ENCODE peak calls at places on chromosome 16, in seven cellular contexts. Z is A549; V is neural progenitor cell; O is CD8-positive, alpha-beta memory T cell; P is IMR-90; T is AG04450; W is CD8-positive, alpha-beta T cell. A is an unnamed sample.

GRCh38 chr16:17403156-17403809 is 67.5 kb downstream of the XYLT1 start:
- DNase-seq in Z (no peak), V (no peak), O (no peak), P (no peak), T (no peak), W (no peak), A (no peak)

GRCh38 chr16:79093554-79093967 is 507.0 kb downstream of the MAF start:
- DNase-seq in Z (no peak), V (no peak), O (peak), P (no peak), T (no peak), W (peak), A (no peak)

GRCh38 chr16:19963306-19963705 is 78.7 kb upstream of the GPRC5B start:
- DNase-seq in Z (no peak), V (no peak), O (no peak), P (no peak), T (no peak), W (no peak), A (no peak)

GRCh38 chr16:88634141-88634993 is 4.0 kb upstream of the IL17C start:
- DNase-seq in Z (no peak), V (peak), O (peak), P (peak), T (no peak), W (peak), A (no peak)

GRCh38 chr16:85399583-85400284 is 213.4 kb upstream of the GSE1 start:
- DNase-seq in Z (no peak), V (no peak), O (no peak), P (no peak), T (no peak), W (no peak), A (no peak)

GRCh38 chr16:1825864-1826690 is 548 bp downstream of the HAGH start:
- DNase-seq in Z (no peak), V (peak), O (no peak), P (peak), T (peak), W (peak), A (no peak)

GRCh38 chr16:67248401-67249177 is at the start of gene SLC9A5:
- DNase-seq in Z (no peak), V (peak), O (peak), P (no peak), T (no peak), W (no peak), A (no peak)

GRCh38 chr16:8571061-8571596 is 19.2 kb downstream of the TMEM114 start:
- DNase-seq in Z (peak), V (peak), O (no peak), P (peak), T (no peak), W (no peak), A (no peak)

GRCh38 chr16:24013733-24014645 is 178.2 kb downstream of the PRKCB start:
- DNase-seq in Z (peak), V (no peak), O (peak), P (no peak), T (no peak), W (peak), A (no peak)

GRCh38 chr16:1532081-1532760 is 1.2 kb upstream of the TMEM204 start:
- DNase-seq in Z (no peak), V (no peak), O (no peak), P (no peak), T (no peak), W (no peak), A (no peak)

GRCh38 chr16:85902366-85903155 is 3.6 kb downstream of the IRF8 start:
- DNase-seq in Z (no peak), V (peak), O (peak), P (no peak), T (no peak), W (peak), A (no peak)

GRCh38 chr16:53809088-53809951 is 105.4 kb downstream of the FTO start:
- DNase-seq in Z (no peak), V (no peak), O (no peak), P (peak), T (peak), W (no peak), A (no peak)

GRCh38 chr16:78473031-78473699 is 373.7 kb downstream of the WWOX start:
- DNase-seq in Z (no peak), V (no peak), O (no peak), P (no peak), T (no peak), W (no peak), A (no peak)

GRCh38 chr16:48810803-48811453 is 200.9 kb upstream of the N4BP1 start:
- DNase-seq in Z (no peak), V (peak), O (no peak), P (no peak), T (no peak), W (no peak), A (no peak)

GRCh38 chr16:23801387-23801786 is 34.4 kb upstream of the PRKCB start:
- DNase-seq in Z (peak), V (peak), O (peak), P (peak), T (peak), W (peak), A (peak)

GRCh38 chr16:22192261-22193133 is 13.6 kb upstream of the EEF2K start:
- DNase-seq in Z (no peak), V (peak), O (peak), P (peak), T (peak), W (peak), A (no peak)

GRCh38 chr16:46961373-46962353 is 11.8 kb downstream of the DNAJA2 start:
- DNase-seq in Z (no peak), V (no peak), O (peak), P (peak), T (no peak), W (peak), A (no peak)

GRCh38 chr16:66427036-66427446 is at the start of gene BEAN1:
- DNase-seq in Z (no peak), V (peak), O (no peak), P (no peak), T (no peak), W (no peak), A (no peak)

GRCh38 chr16:70381604-70382342 is 35.1 kb downstream of the DDX19A start:
- DNase-seq in Z (no peak), V (no peak), O (no peak), P (no peak), T (no peak), W (no peak), A (no peak)

GRCh38 chr16:84606081-84606875 is 11.6 kb downstream of the COTL1 start:
- DNase-seq in Z (no peak), V (no peak), O (peak), P (no peak), T (no peak), W (no peak), A (no peak)

GRCh38 chr16:87686697-87687570 is 78.9 kb downstream of the KLHDC4 start:
- DNase-seq in Z (no peak), V (no peak), O (no peak), P (no peak), T (no peak), W (no peak), A (no peak)

GRCh38 chr16:21100447-21100846 is 50.2 kb downstream of the DNAH3 start:
- DNase-seq in Z (peak), V (no peak), O (no peak), P (peak), T (peak), W (no peak), A (no peak)

GRCh38 chr16:48335961-48336360 is 49.3 kb downstream of the SIAH1 start:
- DNase-seq in Z (no peak), V (no peak), O (no peak), P (peak), T (peak), W (no peak), A (no peak)

GRCh38 chr16:20740007-20740883 is 1.4 kb downstream of the THUMPD1 start:
- DNase-seq in Z (peak), V (no peak), O (peak), P (no peak), T (no peak), W (no peak), A (no peak)

GRCh38 chr16:67676516-67676915 is 9.9 kb downstream of the C16orf86 start:
- DNase-seq in Z (no peak), V (no peak), O (no peak), P (no peak), T (no peak), W (no peak), A (no peak)

GRCh38 chr16:4689864-4690704 is 3.3 kb upstream of the NUDT16L1 start:
- DNase-seq in Z (no peak), V (no peak), O (no peak), P (no peak), T (no peak), W (no peak), A (no peak)

GRCh38 chr16:82094942-82095540 is 60.0 kb downstream of the HSD17B2 start:
- DNase-seq in Z (no peak), V (no peak), O (no peak), P (no peak), T (no peak), W (no peak), A (no peak)

GRCh38 chr16:47426806-47427205 is 34.1 kb downstream of the ITFG1 start:
- DNase-seq in Z (no peak), V (no peak), O (no peak), P (no peak), T (no peak), W (no peak), A (peak)

GRCh38 chr16:86514656-86515376 is 4.5 kb downstream of the FOXF1 start:
- DNase-seq in Z (no peak), V (no peak), O (no peak), P (peak), T (no peak), W (no peak), A (no peak)

GRCh38 chr16:84041421-84041820 is 1.2 kb downstream of the SLC38A8 start:
- DNase-seq in Z (no peak), V (no peak), O (no peak), P (no peak), T (no peak), W (no peak), A (no peak)

GRCh38 chr16:21194771-21195301 is 16.5 kb downstream of the ZP2 start:
- DNase-seq in Z (no peak), V (no peak), O (no peak), P (no peak), T (no peak), W (no peak), A (peak)

GRCh38 chr16:12507366-12507765 is 296.3 kb downstream of the CPPED1 start:
- DNase-seq in Z (no peak), V (no peak), O (no peak), P (peak), T (no peak), W (no peak), A (no peak)

GRCh38 chr16:30149250-30149885 is 26.3 kb upstream of the MAPK3 start:
- DNase-seq in Z (no peak), V (no peak), O (no peak), P (no peak), T (no peak), W (no peak), A (no peak)

GRCh38 chr16:87410958-87411357 is 18.8 kb downstream of the MAP1LC3B start:
- DNase-seq in Z (no peak), V (peak), O (no peak), P (no peak), T (no peak), W (no peak), A (no peak)

GRCh38 chr16:84062734-84063640 is 20.4 kb upstream of the SLC38A8 start:
- DNase-seq in Z (peak), V (peak), O (peak), P (peak), T (peak), W (peak), A (peak)

GRCh38 chr16:87325480-87325879 is 8.3 kb upstream of the C16orf95 start:
- DNase-seq in Z (no peak), V (no peak), O (no peak), P (peak), T (no peak), W (no peak), A (no peak)

GRCh38 chr16:15460601-15461000 is 26.2 kb downstream of the BMERB1 start:
- DNase-seq in Z (no peak), V (no peak), O (no peak), P (no peak), T (no peak), W (no peak), A (peak)

GRCh38 chr16:1349951-1350350 is 1.7 kb downstream of the TSR3 start:
- DNase-seq in Z (no peak), V (no peak), O (no peak), P (no peak), T (no peak), W (no peak), A (no peak)

GRCh38 chr16:88476203-88476602 is 23.1 kb downstream of the ZFPM1 start:
- DNase-seq in Z (no peak), V (no peak), O (no peak), P (no peak), T (no peak), W (no peak), A (no peak)

DNA sequence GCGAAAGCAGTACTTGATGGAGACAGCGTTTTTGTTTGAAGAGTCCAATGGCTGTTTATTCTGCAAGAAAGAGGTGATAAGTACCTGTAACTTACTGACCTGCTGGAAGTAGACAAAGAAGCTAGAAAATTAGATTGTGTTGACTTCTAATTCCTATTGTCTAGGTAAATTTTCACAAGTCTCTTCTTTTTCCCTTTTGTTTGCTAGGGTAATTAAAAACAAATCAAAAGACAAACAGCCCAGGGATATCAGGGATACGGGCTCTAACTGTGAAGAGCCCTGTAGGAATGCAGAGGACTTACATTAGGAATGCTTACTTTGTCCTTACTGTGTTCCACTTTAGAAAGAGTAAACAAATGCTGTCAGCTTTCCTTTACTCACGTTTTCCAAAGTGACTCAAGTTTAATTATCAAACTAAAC is 7.0 kb downstream of the PSME3IP1 start:
- DNase-seq in Z (no peak), V (peak), O (no peak), P (peak), T (no peak), W (no peak), A (no peak)
- H3K27ac ChIP-seq in Z (no peak), V (peak), O (no peak), P (no peak), T (no peak), W (no peak), A (no peak)

GRCh38 chr16:11014159-11014558 is 69.8 kb downstream of the CLEC16A start:
- DNase-seq in Z (no peak), V (no peak), O (no peak), P (peak), T (peak), W (no peak), A (no peak)

GRCh38 chr16:11015607-11016006 is 71.2 kb downstream of the CLEC16A start:
- DNase-seq in Z (no peak), V (no peak), O (no peak), P (no peak), T (no peak), W (no peak), A (no peak)

GRCh38 chr16:11017499-11017898 is 73.1 kb downstream of the CLEC16A start:
- DNase-seq in Z (no peak), V (no peak), O (no peak), P (no peak), T (no peak), W (no peak), A (no peak)

GRCh38 chr16:11016524-11016988 is 72.2 kb downstream of the CLEC16A start:
- DNase-seq in Z (peak), V (no peak), O (no peak), P (peak), T (no peak), W (no peak), A (no peak)

GRCh38 chr16:11016993-11017392 is 72.6 kb downstream of the CLEC16A start:
- DNase-seq in Z (peak), V (no peak), O (no peak), P (peak), T (no peak), W (peak), A (peak)
- H3K27ac ChIP-seq in Z (peak), V (no peak), O (no peak), P (peak), T (peak), W (no peak), A (no peak)

DNA sequence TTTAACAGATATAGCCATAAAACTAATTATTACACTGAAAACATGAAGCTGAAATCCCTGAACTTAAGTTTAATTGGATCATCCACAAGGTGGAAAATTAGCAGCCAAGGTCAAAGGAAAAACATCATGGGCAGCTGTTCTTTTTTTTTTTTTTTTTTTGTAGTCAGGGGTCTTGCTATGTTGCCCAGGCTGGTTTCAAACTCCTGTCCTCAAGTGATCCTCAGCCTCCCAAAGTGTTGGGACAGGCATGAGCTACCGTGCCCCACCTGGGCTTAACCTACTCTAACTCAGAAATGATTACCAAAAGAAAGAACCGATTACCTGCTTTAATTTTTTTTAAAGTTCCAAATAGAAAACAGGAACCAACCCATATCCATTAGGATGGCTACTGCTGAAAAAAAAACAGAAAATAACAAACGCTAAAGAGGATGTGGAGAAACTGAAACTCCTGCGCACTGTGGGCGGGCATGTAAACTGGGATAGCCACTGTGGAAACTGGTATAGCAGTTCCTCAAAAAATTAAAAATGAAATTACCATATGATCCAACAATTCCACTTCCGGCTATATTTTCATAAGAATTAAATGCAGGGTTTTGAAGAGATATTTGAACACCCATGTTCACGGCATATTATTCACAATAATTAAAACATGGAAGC is 8.6 kb downstream of the CMC2 start:
- DNase-seq in Z (no peak), V (no peak), O (no peak), P (no peak), T (no peak), W (no peak), A (no peak)
- H3K27ac ChIP-seq in Z (peak), V (no peak), O (peak), P (no peak), T (no peak), W (no peak), A (no peak)

GRCh38 chr16:10947211-10947787 is 2.9 kb downstream of the CLEC16A start:
- DNase-seq in Z (no peak), V (no peak), O (no peak), P (no peak), T (no peak), W (no peak), A (no peak)

GRCh38 chr16:10946308-10946707 is 1.9 kb downstream of the CLEC16A start:
- DNase-seq in Z (no peak), V (peak), O (no peak), P (no peak), T (no peak), W (no peak), A (no peak)

GRCh38 chr16:10951016-10951415 is 6.7 kb downstream of the CLEC16A start:
- DNase-seq in Z (no peak), V (no peak), O (no peak), P (peak), T (no peak), W (no peak), A (no peak)

GRCh38 chr16:10950393-10950792 is 6.0 kb downstream of the CLEC16A start:
- DNase-seq in Z (no peak), V (no peak), O (no peak), P (no peak), T (no peak), W (no peak), A (no peak)

GRCh38 chr16:10949424-10949970 is 5.1 kb downstream of the CLEC16A start:
- DNase-seq in Z (peak), V (peak), O (peak), P (no peak), T (no peak), W (no peak), A (no peak)
- H3K27ac ChIP-seq in Z (no peak), V (no peak), O (no peak), P (no peak), T (no peak), W (no peak), A (no peak)

GRCh38 chr16:3690470-3690918 is 26.8 kb downstream of the TRAP1 start:
- DNase-seq in Z (peak), V (peak), O (peak), P (peak), T (peak), W (peak), A (peak)

GRCh38 chr16:3691778-3692177 is 25.5 kb downstream of the TRAP1 start:
- DNase-seq in Z (no peak), V (no peak), O (no peak), P (no peak), T (no peak), W (no peak), A (no peak)

GRCh38 chr16:3690991-3691720 is 26.2 kb downstream of the TRAP1 start:
- DNase-seq in Z (peak), V (no peak), O (no peak), P (no peak), T (no peak), W (no peak), A (no peak)

GRCh38 chr16:3687792-3688191 is 29.5 kb downstream of the TRAP1 start:
- DNase-seq in Z (no peak), V (no peak), O (no peak), P (no peak), T (no peak), W (no peak), A (no peak)

GRCh38 chr16:3689731-3690130 is 27.6 kb downstream of the TRAP1 start:
- DNase-seq in Z (no peak), V (no peak), O (no peak), P (no peak), T (no peak), W (no peak), A (no peak)
- H3K27ac ChIP-seq in Z (no peak), V (no peak), O (no peak), P (no peak), T (peak), W (no peak), A (no peak)

A was measured in caudate nucleus.